ENCODE peak calls at places on chromosomes 2 and 18, in five cellular contexts. V is COR-L47; A is stimulated activated CD4-positive, alpha-beta T cell treated with anti-CD3 and anti-CD28 coated beads, Interleukin-1b, Interleukin-23, amount 100 ng/mL, for 4 hours; I is CD4-positive, alpha-beta T cell; C is activated T-cell treated with anti-CD3 and anti-CD28 coated beads for 4 hours. K is an unnamed sample.

GRCh38 chr2:217972490-217972889 is 30.3 kb downstream of the TNS1 start:
- DNase-seq in A (no peak), V (no peak), I (no peak), C (no peak), K (peak)

GRCh38 chr2:180924078-180924477 is 56.3 kb upstream of the UBE2E3 start:
- DNase-seq in A (no peak), I (no peak), C (no peak), V (no peak), K (no peak)

GRCh38 chr2:9179572-9180201 is 26.9 kb upstream of the ASAP2 start:
- DNase-seq in C (no peak), A (no peak), V (no peak), I (no peak), K (no peak)

GRCh38 chr2:235330775-235331438 is 162.9 kb upstream of the AGAP1 start:
- DNase-seq in A (no peak), I (no peak), C (no peak), V (no peak), K (no peak)

GRCh38 chr2:11703700-11704099 is 33.7 kb upstream of the NTSR2 start:
- DNase-seq in I (no peak), V (no peak), A (no peak), C (no peak), K (no peak)

GRCh38 chr2:65576861-65577601 is 144.6 kb upstream of the SPRED2 start:
- DNase-seq in V (no peak), A (no peak), C (no peak), I (no peak), K (no peak)

GRCh38 chr2:28656937-28657615 is 94.6 kb upstream of the PPP1CB start:
- DNase-seq in I (no peak), C (no peak), A (no peak), V (no peak), K (no peak)

GRCh38 chr2:129794517-129794916 is 184.9 kb upstream of the RAB6C start:
- DNase-seq in V (no peak), A (no peak), C (no peak), I (no peak), K (no peak)

GRCh38 chr2:12478151-12479041 is 238.3 kb upstream of the TRIB2 start:
- DNase-seq in I (no peak), C (no peak), V (no peak), A (no peak), K (no peak)

GRCh38 chr2:8837795-8838140 is 355 bp upstream of the KIDINS220 start:
- DNase-seq in V (no peak), C (no peak), I (no peak), A (no peak), K (no peak)

GRCh38 chr2:171703574-171704347 is 16.5 kb downstream of the DYNC1I2 start:
- DNase-seq in C (no peak), A (no peak), V (peak), I (no peak), K (no peak)

GRCh38 chr2:152611458-152612231 is 105.6 kb downstream of the PRPF40A start:
- DNase-seq in A (no peak), V (no peak), I (no peak), C (no peak), K (peak)

GRCh38 chr2:239166201-239166834 is 234.5 kb downstream of the HDAC4 start:
- DNase-seq in A (no peak), V (no peak), I (no peak), C (no peak), K (no peak)

GRCh38 chr2:178756343-178756742 is 50.9 kb downstream of the TTN start:
- DNase-seq in C (no peak), V (no peak), A (no peak), I (no peak), K (no peak)

GRCh38 chr18:49123431-49123830 is 172.7 kb upstream of the SMAD7 start:
- DNase-seq in C (no peak), I (no peak), A (no peak), V (no peak), K (no peak)

GRCh38 chr2:180261976-180262375 is 254.9 kb upstream of the CWC22 start:
- DNase-seq in C (no peak), V (no peak), I (no peak), A (no peak), K (no peak)

GRCh38 chr2:70525032-70525431 is 28.6 kb downstream of the TGFA start:
- DNase-seq in A (no peak), I (no peak), V (no peak), C (no peak), K (no peak)

GRCh38 chr2:10452334-10452733 is 4.2 kb upstream of the ODC1 start:
- DNase-seq in I (no peak), C (no peak), V (peak), A (no peak), K (no peak)

GRCh38 chr2:30631051-30631671 is 176.1 kb downstream of the CAPN13 start:
- DNase-seq in C (no peak), V (no peak), A (no peak), I (no peak), K (no peak)

GRCh38 chr2:207767461-207768167 is 2.1 kb downstream of the FZD5 start:
- DNase-seq in I (no peak), A (no peak), V (peak), C (no peak), K (no peak)

GRCh38 chr18:59300676-59301285 is 17.7 kb downstream of the CPLX4 start:
- DNase-seq in C (no peak), A (no peak), V (no peak), I (no peak), K (no peak)

GRCh38 chr2:74862268-74862964 is 28.5 kb downstream of the HK2 start:
- DNase-seq in A (no peak), I (no peak), C (no peak), V (no peak), K (no peak)

GRCh38 chr2:230312638-230313037 is 14.4 kb upstream of the SP140L start:
- DNase-seq in A (no peak), V (no peak), C (no peak), I (no peak), K (no peak)

GRCh38 chr2:166137331-166137730 is 9.5 kb upstream of the SCN1A start:
- DNase-seq in C (no peak), V (no peak), I (no peak), A (no peak), K (no peak)

GRCh38 chr2:236614566-236614965 is 44.9 kb downstream of the ACKR3 start:
- DNase-seq in I (no peak), A (no peak), C (no peak), V (no peak), K (no peak)

GRCh38 chr2:167264380-167264779 is 376.1 kb downstream of the XIRP2 start:
- DNase-seq in V (peak), I (no peak), A (no peak), C (no peak), K (peak)

K was measured in globus pallidus.